ENCODE peak calls at places on chromosome 6, in nine cellular contexts. One of them, this sample, is unnamed.

GRCh38 chr6:13248953-13249432 is 79.3 kb downstream of the TBC1D7 start:
- DNase-seq in OCI-M1: no peak
- DNase-seq in CD4-positive, CD25-positive, alpha-beta regulatory T cell: no peak
- DNase-seq in lung microvascular endothelial cell: no peak
- DNase-seq in fibroblast of mammary gland: no peak
- DNase-seq in H7: no peak
- DNase-seq in A172: no peak
- DNase-seq in nucleus accumbens: no peak
- DNase-seq in NCI-H1417: no peak
- DNase-seq in this sample: no peak

GRCh38 chr6:100084301-100085161 is 90.5 kb upstream of the MCHR2 start:
- DNase-seq in OCI-M1: no peak
- DNase-seq in CD4-positive, CD25-positive, alpha-beta regulatory T cell: no peak
- DNase-seq in lung microvascular endothelial cell: no peak
- DNase-seq in fibroblast of mammary gland: peak
- DNase-seq in H7: no peak
- DNase-seq in A172: peak
- DNase-seq in nucleus accumbens: no peak
- DNase-seq in NCI-H1417: no peak
- DNase-seq in this sample: no peak

GRCh38 chr6:36029464-36029863 is 1.9 kb downstream of the MAPK14 start:
- DNase-seq in OCI-M1: peak
- DNase-seq in CD4-positive, CD25-positive, alpha-beta regulatory T cell: no peak
- DNase-seq in lung microvascular endothelial cell: peak
- DNase-seq in fibroblast of mammary gland: peak
- DNase-seq in H7: no peak
- DNase-seq in A172: no peak
- DNase-seq in nucleus accumbens: no peak
- DNase-seq in NCI-H1417: peak
- DNase-seq in this sample: peak

GRCh38 chr6:138531387-138531786 is 32.1 kb upstream of the NHSL1 start:
- DNase-seq in OCI-M1: no peak
- DNase-seq in CD4-positive, CD25-positive, alpha-beta regulatory T cell: no peak
- DNase-seq in lung microvascular endothelial cell: no peak
- DNase-seq in fibroblast of mammary gland: no peak
- DNase-seq in H7: no peak
- DNase-seq in A172: no peak
- DNase-seq in nucleus accumbens: no peak
- DNase-seq in NCI-H1417: no peak
- DNase-seq in this sample: no peak

GRCh38 chr6:129181001-129181400 is 298.1 kb downstream of the LAMA2 start:
- DNase-seq in OCI-M1: no peak
- DNase-seq in CD4-positive, CD25-positive, alpha-beta regulatory T cell: no peak
- DNase-seq in lung microvascular endothelial cell: peak
- DNase-seq in fibroblast of mammary gland: peak
- DNase-seq in H7: no peak
- DNase-seq in A172: no peak
- DNase-seq in nucleus accumbens: no peak
- DNase-seq in NCI-H1417: no peak
- DNase-seq in this sample: no peak

GRCh38 chr6:152595507-152595906 is 41.7 kb downstream of the SYNE1 start:
- DNase-seq in OCI-M1: peak
- DNase-seq in CD4-positive, CD25-positive, alpha-beta regulatory T cell: no peak
- DNase-seq in lung microvascular endothelial cell: no peak
- DNase-seq in fibroblast of mammary gland: peak
- DNase-seq in H7: peak
- DNase-seq in A172: no peak
- DNase-seq in nucleus accumbens: no peak
- DNase-seq in NCI-H1417: no peak
- DNase-seq in this sample: no peak

GRCh38 chr6:126481319-126481718 is 141.4 kb downstream of the CENPW start:
- DNase-seq in OCI-M1: no peak
- DNase-seq in CD4-positive, CD25-positive, alpha-beta regulatory T cell: no peak
- DNase-seq in lung microvascular endothelial cell: no peak
- DNase-seq in fibroblast of mammary gland: no peak
- DNase-seq in H7: no peak
- DNase-seq in A172: no peak
- DNase-seq in nucleus accumbens: no peak
- DNase-seq in NCI-H1417: peak
- DNase-seq in this sample: no peak

GRCh38 chr6:161740486-161740885 is 466.6 kb upstream of the AGPAT4 start:
- DNase-seq in OCI-M1: no peak
- DNase-seq in CD4-positive, CD25-positive, alpha-beta regulatory T cell: no peak
- DNase-seq in lung microvascular endothelial cell: no peak
- DNase-seq in fibroblast of mammary gland: no peak
- DNase-seq in H7: no peak
- DNase-seq in A172: no peak
- DNase-seq in nucleus accumbens: no peak
- DNase-seq in NCI-H1417: no peak
- DNase-seq in this sample: no peak